ENCODE peak calls at places on chromosomes 2 and 18, in eight cellular contexts. One of them, this sample, is unnamed.

GRCh38 chr2:134453973-134454372 is 200.1 kb downstream of the MGAT5 start:
- DNase-seq in tibial nerve: no peak
- DNase-seq in NT2/D1: no peak
- DNase-seq in HT-29: no peak
- DNase-seq in ACHN: no peak
- DNase-seq in brain microvascular endothelial cell: no peak
- DNase-seq in activated naive CD4-positive, alpha-beta T cell: no peak
- DNase-seq in stimulated activated CD8-positive, alpha-beta memory T cell treated with anti-CD3 and anti-CD28 coated beads, Interleukin-15, amount 100 ng/mL, for 48 hours: no peak
- DNase-seq in this sample: no peak

GRCh38 chr2:208112969-208113368 is 11.4 kb downstream of the CRYGD start:
- DNase-seq in tibial nerve: no peak
- DNase-seq in stimulated activated CD8-positive, alpha-beta memory T cell treated with anti-CD3 and anti-CD28 coated beads, Interleukin-15, amount 100 ng/mL, for 48 hours: no peak
- DNase-seq in ACHN: no peak
- DNase-seq in brain microvascular endothelial cell: no peak
- DNase-seq in HT-29: no peak
- DNase-seq in activated naive CD4-positive, alpha-beta T cell: no peak
- DNase-seq in NT2/D1: no peak
- DNase-seq in this sample: no peak

GRCh38 chr18:59087391-59087790 is 52.3 kb upstream of the SEC11C start:
- DNase-seq in NT2/D1: no peak
- DNase-seq in HT-29: no peak
- DNase-seq in stimulated activated CD8-positive, alpha-beta memory T cell treated with anti-CD3 and anti-CD28 coated beads, Interleukin-15, amount 100 ng/mL, for 48 hours: no peak
- DNase-seq in ACHN: no peak
- DNase-seq in brain microvascular endothelial cell: no peak
- DNase-seq in activated naive CD4-positive, alpha-beta T cell: no peak
- DNase-seq in tibial nerve: no peak
- DNase-seq in this sample: no peak

GRCh38 chr2:235535423-235536130 is 41.7 kb downstream of the AGAP1 start:
- DNase-seq in tibial nerve: no peak
- DNase-seq in HT-29: no peak
- DNase-seq in ACHN: no peak
- DNase-seq in stimulated activated CD8-positive, alpha-beta memory T cell treated with anti-CD3 and anti-CD28 coated beads, Interleukin-15, amount 100 ng/mL, for 48 hours: no peak
- DNase-seq in NT2/D1: no peak
- DNase-seq in brain microvascular endothelial cell: no peak
- DNase-seq in activated naive CD4-positive, alpha-beta T cell: no peak
- DNase-seq in this sample: no peak

GRCh38 chr18:28087173-28087563 is 89.8 kb downstream of the CDH2 start:
- DNase-seq in stimulated activated CD8-positive, alpha-beta memory T cell treated with anti-CD3 and anti-CD28 coated beads, Interleukin-15, amount 100 ng/mL, for 48 hours: no peak
- DNase-seq in brain microvascular endothelial cell: no peak
- DNase-seq in activated naive CD4-positive, alpha-beta T cell: no peak
- DNase-seq in ACHN: no peak
- DNase-seq in tibial nerve: no peak
- DNase-seq in NT2/D1: no peak
- DNase-seq in HT-29: no peak
- DNase-seq in this sample: no peak

GRCh38 chr2:42448163-42448562 is 45.6 kb downstream of the KCNG3 start:
- DNase-seq in HT-29: no peak
- DNase-seq in stimulated activated CD8-positive, alpha-beta memory T cell treated with anti-CD3 and anti-CD28 coated beads, Interleukin-15, amount 100 ng/mL, for 48 hours: no peak
- DNase-seq in activated naive CD4-positive, alpha-beta T cell: no peak
- DNase-seq in ACHN: no peak
- DNase-seq in NT2/D1: no peak
- DNase-seq in brain microvascular endothelial cell: no peak
- DNase-seq in tibial nerve: no peak
- DNase-seq in this sample: no peak

GRCh38 chr18:2971741-2972552 is 41.0 kb downstream of the LPIN2 start:
- DNase-seq in stimulated activated CD8-positive, alpha-beta memory T cell treated with anti-CD3 and anti-CD28 coated beads, Interleukin-15, amount 100 ng/mL, for 48 hours: peak
- DNase-seq in NT2/D1: no peak
- DNase-seq in activated naive CD4-positive, alpha-beta T cell: peak
- DNase-seq in HT-29: no peak
- DNase-seq in tibial nerve: no peak
- DNase-seq in ACHN: peak
- DNase-seq in brain microvascular endothelial cell: peak
- DNase-seq in this sample: peak

GRCh38 chr2:195304310-195304709 is 352.7 kb upstream of the SLC39A10 start:
- DNase-seq in brain microvascular endothelial cell: peak
- DNase-seq in ACHN: peak
- DNase-seq in tibial nerve: no peak
- DNase-seq in HT-29: peak
- DNase-seq in NT2/D1: peak
- DNase-seq in stimulated activated CD8-positive, alpha-beta memory T cell treated with anti-CD3 and anti-CD28 coated beads, Interleukin-15, amount 100 ng/mL, for 48 hours: no peak
- DNase-seq in activated naive CD4-positive, alpha-beta T cell: no peak
- DNase-seq in this sample: no peak

GRCh38 chr18:8659609-8660242 is 45.6 kb upstream of the MTCL1 start:
- DNase-seq in NT2/D1: no peak
- DNase-seq in brain microvascular endothelial cell: no peak
- DNase-seq in ACHN: no peak
- DNase-seq in stimulated activated CD8-positive, alpha-beta memory T cell treated with anti-CD3 and anti-CD28 coated beads, Interleukin-15, amount 100 ng/mL, for 48 hours: no peak
- DNase-seq in activated naive CD4-positive, alpha-beta T cell: no peak
- DNase-seq in HT-29: no peak
- DNase-seq in tibial nerve: no peak
- DNase-seq in this sample: no peak

GRCh38 chr18:9048808-9049494 is 53.5 kb upstream of the NDUFV2 start:
- DNase-seq in stimulated activated CD8-positive, alpha-beta memory T cell treated with anti-CD3 and anti-CD28 coated beads, Interleukin-15, amount 100 ng/mL, for 48 hours: no peak
- DNase-seq in ACHN: no peak
- DNase-seq in NT2/D1: no peak
- DNase-seq in HT-29: no peak
- DNase-seq in brain microvascular endothelial cell: no peak
- DNase-seq in tibial nerve: no peak
- DNase-seq in activated naive CD4-positive, alpha-beta T cell: no peak
- DNase-seq in this sample: no peak